ENCODE peak calls at places on chromosome 12, in seven cellular contexts. One of them, this sample, is unnamed.

GRCh38 chr12:47360771-47361388 is 281.1 kb upstream of the AMIGO2 start:
- DNase-seq in activated T-cell treated with anti-CD3 and anti-CD28 coated beads for 1 hour: peak
- DNase-seq in SK-N-MC: peak
- DNase-seq in left ventricle myocardium inferior: no peak
- DNase-seq in natural killer cell: no peak
- DNase-seq in effector CD4-positive, alpha-beta T cell: peak
- DNase-seq in mucosa of gallbladder: no peak
- DNase-seq in this sample: no peak

GRCh38 chr12:109744991-109745942 is 31.6 kb downstream of the FAM222A start:
- DNase-seq in SK-N-MC: peak
- DNase-seq in mucosa of gallbladder: no peak
- DNase-seq in left ventricle myocardium inferior: peak
- DNase-seq in natural killer cell: no peak
- DNase-seq in effector CD4-positive, alpha-beta T cell: no peak
- DNase-seq in activated T-cell treated with anti-CD3 and anti-CD28 coated beads for 1 hour: no peak
- DNase-seq in this sample: no peak

GRCh38 chr12:19474147-19474546 is 34.9 kb downstream of the AEBP2 start:
- DNase-seq in mucosa of gallbladder: no peak
- DNase-seq in SK-N-MC: no peak
- DNase-seq in natural killer cell: no peak
- DNase-seq in activated T-cell treated with anti-CD3 and anti-CD28 coated beads for 1 hour: no peak
- DNase-seq in left ventricle myocardium inferior: no peak
- DNase-seq in effector CD4-positive, alpha-beta T cell: no peak
- DNase-seq in this sample: no peak

GRCh38 chr12:123131291-123131831 is 19.5 kb downstream of the PITPNM2 start:
- DNase-seq in left ventricle myocardium inferior: no peak
- DNase-seq in mucosa of gallbladder: no peak
- DNase-seq in effector CD4-positive, alpha-beta T cell: no peak
- DNase-seq in activated T-cell treated with anti-CD3 and anti-CD28 coated beads for 1 hour: no peak
- DNase-seq in natural killer cell: no peak
- DNase-seq in SK-N-MC: no peak
- DNase-seq in this sample: no peak

GRCh38 chr12:4214912-4215861 is 58.4 kb upstream of the CCND2 start:
- DNase-seq in left ventricle myocardium inferior: peak
- DNase-seq in activated T-cell treated with anti-CD3 and anti-CD28 coated beads for 1 hour: no peak
- DNase-seq in mucosa of gallbladder: peak
- DNase-seq in SK-N-MC: no peak
- DNase-seq in effector CD4-positive, alpha-beta T cell: no peak
- DNase-seq in natural killer cell: peak
- DNase-seq in this sample: peak

GRCh38 chr12:112381898-112382796 is at the start of gene HECTD4:
- DNase-seq in SK-N-MC: no peak
- DNase-seq in effector CD4-positive, alpha-beta T cell: peak
- DNase-seq in natural killer cell: peak
- DNase-seq in activated T-cell treated with anti-CD3 and anti-CD28 coated beads for 1 hour: peak
- DNase-seq in left ventricle myocardium inferior: peak
- DNase-seq in mucosa of gallbladder: peak
- DNase-seq in this sample: peak

GRCh38 chr12:86379337-86379736 is 123.1 kb upstream of the MGAT4C start:
- DNase-seq in activated T-cell treated with anti-CD3 and anti-CD28 coated beads for 1 hour: no peak
- DNase-seq in natural killer cell: no peak
- DNase-seq in effector CD4-positive, alpha-beta T cell: no peak
- DNase-seq in mucosa of gallbladder: no peak
- DNase-seq in left ventricle myocardium inferior: no peak
- DNase-seq in SK-N-MC: no peak
- DNase-seq in this sample: no peak

GRCh38 chr12:60070541-60070940 is 474.7 kb downstream of the SLC16A7 start:
- DNase-seq in natural killer cell: no peak
- DNase-seq in effector CD4-positive, alpha-beta T cell: no peak
- DNase-seq in left ventricle myocardium inferior: no peak
- DNase-seq in activated T-cell treated with anti-CD3 and anti-CD28 coated beads for 1 hour: no peak
- DNase-seq in SK-N-MC: no peak
- DNase-seq in mucosa of gallbladder: no peak
- DNase-seq in this sample: no peak

GRCh38 chr12:3998968-3999792 is 126.0 kb upstream of the PARP11 start:
- DNase-seq in SK-N-MC: no peak
- DNase-seq in natural killer cell: no peak
- DNase-seq in activated T-cell treated with anti-CD3 and anti-CD28 coated beads for 1 hour: no peak
- DNase-seq in left ventricle myocardium inferior: no peak
- DNase-seq in mucosa of gallbladder: no peak
- DNase-seq in effector CD4-positive, alpha-beta T cell: no peak
- DNase-seq in this sample: no peak

GRCh38 chr12:19572920-19573558 is 133.7 kb downstream of the AEBP2 start:
- DNase-seq in natural killer cell: no peak
- DNase-seq in effector CD4-positive, alpha-beta T cell: no peak
- DNase-seq in left ventricle myocardium inferior: no peak
- DNase-seq in SK-N-MC: no peak
- DNase-seq in activated T-cell treated with anti-CD3 and anti-CD28 coated beads for 1 hour: no peak
- DNase-seq in mucosa of gallbladder: no peak
- DNase-seq in this sample: no peak

GRCh38 chr12:54784115-54784514 is 70.2 kb upstream of the MUCL1 start:
- DNase-seq in SK-N-MC: no peak
- DNase-seq in effector CD4-positive, alpha-beta T cell: no peak
- DNase-seq in left ventricle myocardium inferior: no peak
- DNase-seq in activated T-cell treated with anti-CD3 and anti-CD28 coated beads for 1 hour: no peak
- DNase-seq in natural killer cell: no peak
- DNase-seq in mucosa of gallbladder: no peak
- DNase-seq in this sample: no peak

GRCh38 chr12:49554266-49554665 is 13.7 kb downstream of the MCRS1 start:
- DNase-seq in effector CD4-positive, alpha-beta T cell: no peak
- DNase-seq in SK-N-MC: no peak
- DNase-seq in natural killer cell: no peak
- DNase-seq in left ventricle myocardium inferior: no peak
- DNase-seq in activated T-cell treated with anti-CD3 and anti-CD28 coated beads for 1 hour: no peak
- DNase-seq in mucosa of gallbladder: no peak
- DNase-seq in this sample: peak

GRCh38 chr12:79834712-79835376 is 100.1 kb downstream of the PPP1R12A start:
- DNase-seq in effector CD4-positive, alpha-beta T cell: no peak
- DNase-seq in left ventricle myocardium inferior: no peak
- DNase-seq in mucosa of gallbladder: no peak
- DNase-seq in natural killer cell: no peak
- DNase-seq in SK-N-MC: no peak
- DNase-seq in activated T-cell treated with anti-CD3 and anti-CD28 coated beads for 1 hour: no peak
- DNase-seq in this sample: no peak

GRCh38 chr12:92955997-92956663 is 27.0 kb upstream of the EEA1 start:
- DNase-seq in natural killer cell: no peak
- DNase-seq in effector CD4-positive, alpha-beta T cell: no peak
- DNase-seq in mucosa of gallbladder: no peak
- DNase-seq in SK-N-MC: no peak
- DNase-seq in left ventricle myocardium inferior: no peak
- DNase-seq in activated T-cell treated with anti-CD3 and anti-CD28 coated beads for 1 hour: no peak
- DNase-seq in this sample: no peak

GRCh38 chr12:123941485-123942276 is 30.9 kb downstream of the CCDC92 start:
- DNase-seq in effector CD4-positive, alpha-beta T cell: no peak
- DNase-seq in activated T-cell treated with anti-CD3 and anti-CD28 coated beads for 1 hour: no peak
- DNase-seq in natural killer cell: no peak
- DNase-seq in SK-N-MC: no peak
- DNase-seq in left ventricle myocardium inferior: no peak
- DNase-seq in mucosa of gallbladder: no peak
- DNase-seq in this sample: no peak

GRCh38 chr12:58481811-58482210 is 438.5 kb downstream of the LRIG3 start:
- DNase-seq in mucosa of gallbladder: no peak
- DNase-seq in activated T-cell treated with anti-CD3 and anti-CD28 coated beads for 1 hour: no peak
- DNase-seq in effector CD4-positive, alpha-beta T cell: no peak
- DNase-seq in SK-N-MC: peak
- DNase-seq in left ventricle myocardium inferior: no peak
- DNase-seq in natural killer cell: no peak
- DNase-seq in this sample: no peak

GRCh38 chr12:88935856-88936255 is 355.6 kb upstream of the KITLG start:
- DNase-seq in left ventricle myocardium inferior: no peak
- DNase-seq in effector CD4-positive, alpha-beta T cell: no peak
- DNase-seq in mucosa of gallbladder: no peak
- DNase-seq in SK-N-MC: no peak
- DNase-seq in natural killer cell: no peak
- DNase-seq in activated T-cell treated with anti-CD3 and anti-CD28 coated beads for 1 hour: no peak
- DNase-seq in this sample: no peak

GRCh38 chr12:3571323-3571722 is 80.3 kb downstream of the PRMT8 start:
- DNase-seq in SK-N-MC: no peak
- DNase-seq in natural killer cell: no peak
- DNase-seq in left ventricle myocardium inferior: no peak
- DNase-seq in activated T-cell treated with anti-CD3 and anti-CD28 coated beads for 1 hour: no peak
- DNase-seq in mucosa of gallbladder: no peak
- DNase-seq in effector CD4-positive, alpha-beta T cell: no peak
- DNase-seq in this sample: no peak

GRCh38 chr12:62799126-62799736 is 135.7 kb downstream of the PPM1H start:
- DNase-seq in natural killer cell: no peak
- DNase-seq in SK-N-MC: peak
- DNase-seq in mucosa of gallbladder: peak
- DNase-seq in activated T-cell treated with anti-CD3 and anti-CD28 coated beads for 1 hour: peak
- DNase-seq in left ventricle myocardium inferior: no peak
- DNase-seq in effector CD4-positive, alpha-beta T cell: peak
- DNase-seq in this sample: peak

GRCh38 chr12:48985901-48986300 is 7.8 kb downstream of the WNT1 start:
- DNase-seq in activated T-cell treated with anti-CD3 and anti-CD28 coated beads for 1 hour: no peak
- DNase-seq in effector CD4-positive, alpha-beta T cell: no peak
- DNase-seq in natural killer cell: no peak
- DNase-seq in mucosa of gallbladder: no peak
- DNase-seq in left ventricle myocardium inferior: no peak
- DNase-seq in SK-N-MC: no peak
- DNase-seq in this sample: no peak

GRCh38 chr12:124804011-124804621 is 59.5 kb downstream of the SCARB1 start:
- DNase-seq in SK-N-MC: no peak
- DNase-seq in natural killer cell: no peak
- DNase-seq in mucosa of gallbladder: peak
- DNase-seq in left ventricle myocardium inferior: no peak
- DNase-seq in effector CD4-positive, alpha-beta T cell: no peak
- DNase-seq in activated T-cell treated with anti-CD3 and anti-CD28 coated beads for 1 hour: no peak
- DNase-seq in this sample: no peak

GRCh38 chr12:10395390-10395998 is 5.7 kb upstream of the KLRK1 start:
- DNase-seq in natural killer cell: no peak
- DNase-seq in effector CD4-positive, alpha-beta T cell: no peak
- DNase-seq in SK-N-MC: peak
- DNase-seq in left ventricle myocardium inferior: no peak
- DNase-seq in activated T-cell treated with anti-CD3 and anti-CD28 coated beads for 1 hour: no peak
- DNase-seq in mucosa of gallbladder: peak
- DNase-seq in this sample: no peak

GRCh38 chr12:114658002-114658441 is 26.0 kb downstream of the TBX3 start:
- DNase-seq in left ventricle myocardium inferior: no peak
- DNase-seq in mucosa of gallbladder: no peak
- DNase-seq in SK-N-MC: no peak
- DNase-seq in natural killer cell: no peak
- DNase-seq in effector CD4-positive, alpha-beta T cell: no peak
- DNase-seq in activated T-cell treated with anti-CD3 and anti-CD28 coated beads for 1 hour: no peak
- DNase-seq in this sample: no peak

GRCh38 chr12:11108862-11109261 is 16.7 kb upstream of the TAS2R43 start:
- DNase-seq in mucosa of gallbladder: no peak
- DNase-seq in SK-N-MC: no peak
- DNase-seq in natural killer cell: no peak
- DNase-seq in activated T-cell treated with anti-CD3 and anti-CD28 coated beads for 1 hour: no peak
- DNase-seq in left ventricle myocardium inferior: no peak
- DNase-seq in effector CD4-positive, alpha-beta T cell: no peak
- DNase-seq in this sample: no peak